ENCODE peak calls at places on chromosomes 4 and X, in six cellular contexts. P is A549, D is K562, R is WTC11, L is HepG2, F is H1. T is an unnamed sample.

GRCh38 chrX:132636080-132636479 is 147.2 kb upstream of the MBNL3 start:
- DNase-seq in P (no peak), D (no peak), R (no peak), L (no peak), F (no peak), T (peak)

GRCh38 chr4:122219356-122219755 is 67.2 kb downstream of the BLTP1 start:
- DNase-seq in P (no peak), D (no peak), R (no peak), L (no peak), F (no peak), T (no peak)

GRCh38 chrX:13110427-13111324 is 66.3 kb upstream of the FAM9C start:
- DNase-seq in P (peak), D (no peak), R (no peak), L (no peak), F (no peak), T (peak)

GRCh38 chrX:13607996-13608365 is 38.6 kb downstream of the EGFL6 start:
- DNase-seq in P (no peak), D (no peak), R (no peak), L (no peak), F (no peak), T (no peak)

GRCh38 chr4:3673716-3674478 is 92.3 kb upstream of the ADRA2C start:
- DNase-seq in P (no peak), D (no peak), R (peak), L (no peak), F (no peak), T (no peak)

GRCh38 chr4:170004656-170005250 is 21.4 kb downstream of the MFAP3L start:
- DNase-seq in P (no peak), D (no peak), R (no peak), L (no peak), F (no peak), T (no peak)

GRCh38 chr4:13980317-13980716 is 352.8 kb upstream of the BOD1L1 start:
- DNase-seq in P (no peak), D (no peak), R (no peak), L (no peak), F (no peak), T (no peak)

GRCh38 chrX:72101597-72102037 is 30.1 kb downstream of the RTL5 start:
- DNase-seq in P (no peak), D (no peak), R (peak), L (no peak), F (no peak), T (no peak)

GRCh38 chr4:141534985-141535384 is 101.4 kb upstream of the IL15 start:
- DNase-seq in P (no peak), D (no peak), R (no peak), L (no peak), F (no peak), T (no peak)

GRCh38 chr4:151537726-151538125 is 128.8 kb downstream of the FHIP1A start:
- DNase-seq in P (no peak), D (no peak), R (no peak), L (no peak), F (no peak), T (no peak)

GRCh38 chrX:46381630-46382029 is 163.6 kb downstream of the ZNF674 start:
- DNase-seq in P (peak), D (no peak), R (peak), L (peak), F (no peak), T (peak)
- TF ChIP-seq JUN in P (no peak), D (no peak), R (no peak), L (no peak), F (no peak), T (no peak)

DNA sequence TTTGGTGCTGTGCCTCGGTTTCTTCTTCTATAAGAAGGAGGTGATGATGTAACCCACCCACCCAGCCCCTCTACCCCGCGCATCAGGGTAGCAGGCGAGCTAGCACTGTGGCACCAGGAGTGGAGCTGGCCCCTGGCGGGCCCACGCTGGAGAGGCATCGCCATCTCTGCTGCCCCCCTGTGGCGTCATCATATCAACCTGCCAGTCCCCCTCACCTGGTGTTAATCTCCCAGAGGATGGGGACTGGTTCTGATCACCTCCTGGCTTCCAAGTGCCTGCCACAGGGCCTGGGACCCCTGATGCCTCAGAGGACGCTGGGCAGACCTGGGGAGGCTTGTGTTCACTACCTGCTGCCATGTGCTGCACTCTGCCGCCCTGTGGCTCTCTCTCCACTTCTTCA is 6.3 kb upstream of the SORCS2 start:
- DNase-seq in P (no peak), D (peak), R (peak), L (peak), F (no peak), T (no peak)
- TF ChIP-seq JUN in P (no peak), D (no peak), R (no peak), L (no peak), F (no peak), T (no peak)

GRCh38 chrX:64792598-64793337 is 183.5 kb downstream of the ZC4H2 start:
- DNase-seq in P (no peak), D (no peak), R (peak), L (no peak), F (no peak), T (no peak)
- TF ChIP-seq JUN in P (no peak), D (no peak), R (no peak), L (no peak), F (no peak), T (no peak)

DNA sequence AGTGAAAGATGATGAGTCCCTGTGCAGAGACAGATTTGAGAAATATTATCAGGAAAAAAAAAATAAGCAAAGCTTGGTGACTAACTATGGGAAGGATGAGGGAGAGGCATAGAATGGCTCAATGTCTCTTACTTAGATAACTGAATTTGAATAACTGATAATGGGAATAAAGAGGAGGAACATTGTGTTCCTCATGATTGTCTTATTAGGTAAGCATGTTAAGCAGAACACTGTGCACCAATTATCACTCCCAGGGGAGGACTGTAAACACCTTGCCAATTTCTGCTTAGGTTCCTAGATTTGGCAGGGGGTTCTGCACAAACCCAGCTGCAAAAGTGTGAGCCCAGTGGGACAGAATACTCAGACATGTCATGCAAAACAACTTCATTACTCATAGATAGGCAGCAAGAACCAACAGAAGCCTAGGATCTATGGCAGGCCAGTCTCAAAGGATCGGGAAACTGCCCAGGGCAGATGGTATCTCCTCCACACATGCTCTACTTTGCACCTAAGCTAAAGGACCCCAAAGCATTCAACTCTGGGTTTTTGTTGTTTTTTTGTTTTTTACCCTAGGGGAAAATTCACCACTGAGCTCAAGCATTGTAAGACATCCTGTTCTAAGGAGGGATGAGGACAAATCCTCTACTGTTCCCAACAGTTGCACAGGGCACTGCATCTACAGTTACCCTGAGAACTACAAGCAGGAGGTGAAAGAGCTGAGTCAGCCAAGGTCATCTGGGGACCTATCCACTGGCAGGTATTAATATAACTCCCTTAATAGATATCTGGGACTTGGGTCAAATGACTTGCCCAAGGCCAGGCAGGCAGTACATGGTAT is 907.0 kb downstream of the RAPGEF2 start:
- DNase-seq in P (no peak), D (no peak), R (no peak), L (no peak), F (no peak), T (no peak)
- TF ChIP-seq JUN in P (no peak), D (no peak), R (no peak), L (no peak), F (no peak), T (no peak)

DNA sequence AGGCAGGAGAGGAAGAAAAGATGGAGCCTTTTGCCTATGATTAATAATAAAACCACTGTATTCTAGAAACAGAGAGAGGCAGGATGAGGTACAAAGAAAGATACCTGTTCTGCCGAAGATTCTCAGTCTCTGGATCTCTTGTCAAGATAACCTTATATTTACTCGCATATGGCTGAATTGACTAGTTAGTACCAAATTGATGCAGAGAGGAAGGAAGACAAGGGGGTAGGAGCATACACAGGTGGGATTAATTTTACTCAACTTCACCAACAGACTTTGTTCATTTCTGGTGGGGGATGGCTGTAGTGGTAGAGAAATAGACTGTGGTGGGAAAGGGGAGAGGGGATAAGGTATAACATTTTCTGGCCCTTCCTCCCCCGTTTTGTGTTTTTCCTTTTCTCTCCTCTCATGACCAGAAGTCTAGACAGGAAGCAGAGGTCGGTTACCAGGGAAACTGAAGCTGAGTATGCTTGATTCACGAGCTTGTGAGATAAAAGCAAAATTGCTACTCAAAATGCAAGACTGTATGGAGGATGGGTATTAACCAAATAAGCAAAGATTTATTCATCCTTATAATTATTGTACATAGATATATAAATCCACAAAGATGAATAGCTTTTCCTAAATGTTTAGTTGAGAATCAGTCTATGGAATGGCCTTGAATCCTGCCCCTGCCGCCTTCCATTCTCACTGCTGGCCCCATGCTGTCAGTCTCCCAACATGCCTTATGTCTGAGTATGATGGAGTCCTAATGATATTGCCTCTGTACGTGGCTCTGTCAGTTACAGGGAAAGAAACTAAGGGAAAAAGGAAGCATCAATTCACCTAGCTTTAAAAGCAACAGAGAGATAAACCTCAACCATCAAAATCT is 17.8 kb upstream of the PAGE2B start:
- DNase-seq in P (no peak), D (no peak), R (no peak), L (no peak), F (no peak), T (peak)
- TF ChIP-seq JUN in P (no peak), D (no peak), R (no peak), L (no peak), F (no peak), T (peak)

GRCh38 chr4:103032575-103032974 is 13.1 kb upstream of the SLC9B1 start:
- DNase-seq in P (peak), D (peak), R (peak), L (peak), F (peak), T (peak)
- TF ChIP-seq JUN in P (no peak), D (no peak), R (no peak), L (no peak), F (no peak), T (no peak)

GRCh38 chr4:100257567-100257966 is 67.3 kb upstream of the DDIT4L start:
- DNase-seq in P (peak), D (no peak), R (no peak), L (no peak), F (peak), T (no peak)
- TF ChIP-seq JUN in P (no peak), D (no peak), R (no peak), L (no peak), F (no peak), T (no peak)

GRCh38 chrX:129637217-129638109 is 17.3 kb downstream of the APLN start:
- DNase-seq in P (peak), D (peak), R (peak), L (peak), F (peak), T (peak)
- TF ChIP-seq JUN in P (no peak), D (no peak), R (no peak), L (no peak), F (no peak), T (no peak)